ENCODE peak calls at places on chromosomes 7 and 10, in eight cellular contexts. One of them, this sample, is unnamed.

GRCh38 chr10:63464402-63465292 is 1.1 kb downstream of the JMJD1C start:
- DNase-seq in tibial nerve: no peak
- DNase-seq in gastrocnemius medialis: no peak
- DNase-seq in spleen: no peak
- DNase-seq in fibroblast of lung: no peak
- DNase-seq in AG08396: peak; percentile 28
- DNase-seq in GM12892: no peak
- DNase-seq in substantia nigra: no peak
- DNase-seq in this sample: peak; percentile 38

GRCh38 chr7:149811221-149811620 is 27.0 kb upstream of the ZNF862 start:
- DNase-seq in fibroblast of lung: no peak
- DNase-seq in spleen: no peak
- DNase-seq in tibial nerve: no peak
- DNase-seq in GM12892: no peak
- DNase-seq in AG08396: no peak
- DNase-seq in gastrocnemius medialis: no peak
- DNase-seq in substantia nigra: no peak
- DNase-seq in this sample: no peak

GRCh38 chr7:158252081-158252836 is 335.4 kb downstream of the PTPRN2 start:
- DNase-seq in substantia nigra: peak; percentile 33
- DNase-seq in AG08396: no peak
- DNase-seq in spleen: peak; percentile 39
- DNase-seq in GM12892: no peak
- DNase-seq in gastrocnemius medialis: no peak
- DNase-seq in tibial nerve: peak; percentile 5
- DNase-seq in fibroblast of lung: no peak
- DNase-seq in this sample: no peak

GRCh38 chr7:119175916-119176627 is 951.6 kb downstream of the ANKRD7 start:
- DNase-seq in GM12892: no peak
- DNase-seq in spleen: no peak
- DNase-seq in AG08396: no peak
- DNase-seq in tibial nerve: no peak
- DNase-seq in substantia nigra: peak; percentile 55
- DNase-seq in gastrocnemius medialis: no peak
- DNase-seq in fibroblast of lung: peak; percentile 54
- DNase-seq in this sample: no peak

GRCh38 chr7:17234398-17235021 is 63.9 kb upstream of the AHR start:
- DNase-seq in gastrocnemius medialis: peak; percentile 6
- DNase-seq in spleen: no peak
- DNase-seq in fibroblast of lung: peak; percentile 96
- DNase-seq in tibial nerve: no peak
- DNase-seq in AG08396: peak; percentile 68
- DNase-seq in GM12892: peak; percentile 12
- DNase-seq in substantia nigra: no peak
- DNase-seq in this sample: no peak

GRCh38 chr10:17599089-17599488 is 18.1 kb downstream of the HACD1 start:
- DNase-seq in tibial nerve: no peak
- DNase-seq in spleen: no peak
- DNase-seq in fibroblast of lung: peak; percentile 42
- DNase-seq in gastrocnemius medialis: no peak
- DNase-seq in AG08396: peak; percentile 11
- DNase-seq in GM12892: no peak
- DNase-seq in substantia nigra: no peak
- DNase-seq in this sample: no peak

GRCh38 chr10:97886264-97886663 is 36.6 kb downstream of the GOLGA7B start:
- DNase-seq in AG08396: no peak
- DNase-seq in substantia nigra: no peak
- DNase-seq in tibial nerve: no peak
- DNase-seq in gastrocnemius medialis: no peak
- DNase-seq in GM12892: no peak
- DNase-seq in fibroblast of lung: no peak
- DNase-seq in spleen: peak; percentile 44
- DNase-seq in this sample: no peak

GRCh38 chr10:71039551-71039950 is 151.2 kb upstream of the PCBD1 start:
- DNase-seq in spleen: peak; percentile 39
- DNase-seq in GM12892: no peak
- DNase-seq in AG08396: no peak
- DNase-seq in fibroblast of lung: no peak
- DNase-seq in tibial nerve: no peak
- DNase-seq in substantia nigra: no peak
- DNase-seq in gastrocnemius medialis: no peak
- DNase-seq in this sample: no peak

GRCh38 chr10:5618829-5619228 is 47.6 kb downstream of the ASB13 start:
- DNase-seq in GM12892: no peak
- DNase-seq in AG08396: no peak
- DNase-seq in fibroblast of lung: no peak
- DNase-seq in gastrocnemius medialis: peak; percentile 45
- DNase-seq in tibial nerve: peak; percentile 71
- DNase-seq in substantia nigra: no peak
- DNase-seq in spleen: peak; percentile 63
- DNase-seq in this sample: peak; percentile 54

GRCh38 chr7:151342102-151342646 is 562 bp downstream of the NUB1 start:
- DNase-seq in AG08396: no peak
- DNase-seq in gastrocnemius medialis: no peak
- DNase-seq in spleen: no peak
- DNase-seq in GM12892: no peak
- DNase-seq in fibroblast of lung: no peak
- DNase-seq in tibial nerve: no peak
- DNase-seq in substantia nigra: no peak
- DNase-seq in this sample: no peak

GRCh38 chr10:99711129-99711719 is 20.7 kb downstream of the COX15 start:
- DNase-seq in substantia nigra: no peak
- DNase-seq in AG08396: peak; percentile 28
- DNase-seq in gastrocnemius medialis: no peak
- DNase-seq in tibial nerve: no peak
- DNase-seq in GM12892: no peak
- DNase-seq in fibroblast of lung: peak; percentile 57
- DNase-seq in spleen: no peak
- DNase-seq in this sample: no peak

GRCh38 chr10:124271671-124272070 is 147.1 kb downstream of the OAT start:
- DNase-seq in spleen: peak; percentile 15
- DNase-seq in GM12892: no peak
- DNase-seq in gastrocnemius medialis: no peak
- DNase-seq in tibial nerve: no peak
- DNase-seq in AG08396: no peak
- DNase-seq in fibroblast of lung: no peak
- DNase-seq in substantia nigra: no peak
- DNase-seq in this sample: no peak

GRCh38 chr10:69961864-69962745 is 90.5 kb upstream of the MACROH2A2 start:
- DNase-seq in AG08396: peak; percentile 1
- DNase-seq in gastrocnemius medialis: no peak
- DNase-seq in spleen: no peak
- DNase-seq in GM12892: no peak
- DNase-seq in fibroblast of lung: no peak
- DNase-seq in substantia nigra: no peak
- DNase-seq in tibial nerve: no peak
- DNase-seq in this sample: no peak

GRCh38 chr10:201328-201771 is 66.1 kb downstream of the ZMYND11 start:
- DNase-seq in gastrocnemius medialis: no peak
- DNase-seq in fibroblast of lung: peak; percentile 76
- DNase-seq in spleen: no peak
- DNase-seq in substantia nigra: no peak
- DNase-seq in AG08396: no peak
- DNase-seq in GM12892: no peak
- DNase-seq in tibial nerve: no peak
- DNase-seq in this sample: no peak

GRCh38 chr7:142542097-142542496 is 207.2 kb upstream of the PRSS1 start:
- DNase-seq in GM12892: no peak
- DNase-seq in spleen: no peak
- DNase-seq in AG08396: no peak
- DNase-seq in fibroblast of lung: no peak
- DNase-seq in tibial nerve: no peak
- DNase-seq in gastrocnemius medialis: no peak
- DNase-seq in substantia nigra: no peak
- DNase-seq in this sample: no peak

GRCh38 chr7:26964409-26964808 is 100.0 kb upstream of the SKAP2 start:
- DNase-seq in GM12892: no peak
- DNase-seq in gastrocnemius medialis: no peak
- DNase-seq in tibial nerve: no peak
- DNase-seq in AG08396: no peak
- DNase-seq in fibroblast of lung: no peak
- DNase-seq in substantia nigra: no peak
- DNase-seq in spleen: no peak
- DNase-seq in this sample: no peak

GRCh38 chr7:141731476-141732149 is 6.5 kb upstream of the SSBP1 start:
- DNase-seq in AG08396: no peak
- DNase-seq in gastrocnemius medialis: no peak
- DNase-seq in substantia nigra: peak; percentile 20
- DNase-seq in spleen: no peak
- DNase-seq in tibial nerve: no peak
- DNase-seq in fibroblast of lung: no peak
- DNase-seq in GM12892: no peak
- DNase-seq in this sample: no peak

GRCh38 chr7:108004220-108005142 is 1.5 kb upstream of the LAMB1 start:
- DNase-seq in tibial nerve: no peak
- DNase-seq in spleen: no peak
- DNase-seq in GM12892: no peak
- DNase-seq in AG08396: peak; percentile 38
- DNase-seq in fibroblast of lung: peak; percentile 84
- DNase-seq in gastrocnemius medialis: no peak
- DNase-seq in substantia nigra: no peak
- DNase-seq in this sample: peak; percentile 25

GRCh38 chr7:70377957-70378356 is 754.0 kb upstream of the GALNT17 start:
- DNase-seq in fibroblast of lung: no peak
- DNase-seq in substantia nigra: no peak
- DNase-seq in tibial nerve: no peak
- DNase-seq in spleen: no peak
- DNase-seq in gastrocnemius medialis: no peak
- DNase-seq in GM12892: no peak
- DNase-seq in AG08396: no peak
- DNase-seq in this sample: no peak

GRCh38 chr7:997404-998395 is 14.7 kb downstream of the CYP2W1 start:
- DNase-seq in spleen: no peak
- DNase-seq in substantia nigra: no peak
- DNase-seq in GM12892: no peak
- DNase-seq in fibroblast of lung: no peak
- DNase-seq in tibial nerve: no peak
- DNase-seq in gastrocnemius medialis: no peak
- DNase-seq in AG08396: no peak
- DNase-seq in this sample: no peak

GRCh38 chr7:55977831-55978230 is 13.4 kb downstream of the NIPSNAP2 start:
- DNase-seq in substantia nigra: no peak
- DNase-seq in tibial nerve: no peak
- DNase-seq in fibroblast of lung: peak; percentile 79
- DNase-seq in AG08396: peak; percentile 57
- DNase-seq in GM12892: no peak
- DNase-seq in spleen: no peak
- DNase-seq in gastrocnemius medialis: no peak
- DNase-seq in this sample: no peak

GRCh38 chr10:34753014-34753757 is 61.9 kb downstream of the PARD3 start:
- DNase-seq in fibroblast of lung: no peak
- DNase-seq in gastrocnemius medialis: no peak
- DNase-seq in GM12892: no peak
- DNase-seq in spleen: no peak
- DNase-seq in substantia nigra: no peak
- DNase-seq in AG08396: no peak
- DNase-seq in tibial nerve: no peak
- DNase-seq in this sample: no peak

GRCh38 chr10:79221110-79222051 is 125.9 kb upstream of the PPIF start:
- DNase-seq in spleen: peak; percentile 81
- DNase-seq in tibial nerve: peak; percentile 38
- DNase-seq in gastrocnemius medialis: no peak
- DNase-seq in substantia nigra: peak; percentile 82
- DNase-seq in fibroblast of lung: peak; percentile 91
- DNase-seq in AG08396: peak; percentile 79
- DNase-seq in GM12892: no peak
- DNase-seq in this sample: peak; percentile 95

GRCh38 chr7:111954474-111955311 is 251.5 kb downstream of the DOCK4 start:
- DNase-seq in AG08396: no peak
- DNase-seq in tibial nerve: no peak
- DNase-seq in substantia nigra: peak; percentile 39
- DNase-seq in spleen: no peak
- DNase-seq in fibroblast of lung: no peak
- DNase-seq in gastrocnemius medialis: no peak
- DNase-seq in GM12892: no peak
- DNase-seq in this sample: no peak

GRCh38 chr7:16278167-16278787 is 143.1 kb downstream of the CRPPA start:
- DNase-seq in substantia nigra: no peak
- DNase-seq in spleen: no peak
- DNase-seq in GM12892: no peak
- DNase-seq in AG08396: no peak
- DNase-seq in gastrocnemius medialis: no peak
- DNase-seq in fibroblast of lung: no peak
- DNase-seq in tibial nerve: no peak
- DNase-seq in this sample: no peak

GRCh38 chr10:97020452-97021400 is 165.0 kb downstream of the SLIT1 start:
- DNase-seq in tibial nerve: no peak
- DNase-seq in AG08396: no peak
- DNase-seq in GM12892: no peak
- DNase-seq in fibroblast of lung: no peak
- DNase-seq in spleen: no peak
- DNase-seq in substantia nigra: peak; percentile 76
- DNase-seq in gastrocnemius medialis: peak; percentile 33
- DNase-seq in this sample: peak; percentile 24